ENCODE peak calls at places on chromosomes 4 and X, in six cellular contexts. Q, O, X, H, T and A are unnamed samples.
A peak's percentile ranks its signal among the peaks of the same experiment; 100 is the strongest.

GRCh38 chrX:39759526-39760224 is 338.1 kb downstream of the BCOR start:
- DNase-seq in H (peak; percentile 75), O (no peak), Q (peak; percentile 78), X (peak; percentile 69), T (peak; percentile 68), A (no peak)

GRCh38 chr4:44210750-44211149 is 237.9 kb downstream of the KCTD8 start:
- DNase-seq in O (no peak), Q (no peak), H (no peak), T (no peak), X (no peak), A (no peak)

GRCh38 chrX:53435997-53436396 is 1.8 kb upstream of the HSD17B10 start:
- DNase-seq in H (no peak), X (peak; percentile 74), Q (peak; percentile 67), O (peak; percentile 75), T (peak; percentile 72), A (peak; percentile 86)

GRCh38 chrX:96987228-96987627 is 103.5 kb downstream of the RPA4 start:
- DNase-seq in H (no peak), T (no peak), O (no peak), X (no peak), Q (peak; percentile 75), A (no peak)

GRCh38 chr4:123953556-123953955 is 557.0 kb downstream of the SPRY1 start:
- DNase-seq in X (no peak), H (no peak), O (no peak), Q (no peak), T (no peak), A (no peak)

GRCh38 chr4:8525383-8526120 is 54.6 kb upstream of the GPR78 start:
- DNase-seq in T (no peak), Q (peak; percentile 28), X (peak; percentile 43), O (no peak), H (peak; percentile 71), A (peak; percentile 62)

GRCh38 chrX:107684956-107685385 is 56.7 kb downstream of the PRPS1 start:
- DNase-seq in H (no peak), T (peak; percentile 89), X (peak; percentile 90), Q (no peak), O (no peak), A (peak; percentile 85)

GRCh38 chr4:105708376-105709080 is at the start of the genes GSTCD and INTS12:
- DNase-seq in Q (peak; percentile 93), O (peak; percentile 85), T (peak; percentile 97), H (peak; percentile 96), X (peak; percentile 95), A (peak; percentile 96)

GRCh38 chr4:128519163-128519810 is 231.7 kb upstream of the PGRMC2 start:
- DNase-seq in Q (peak; percentile 23), H (peak; percentile 76), O (no peak), T (peak; percentile 15), X (no peak), A (no peak)

GRCh38 chr4:26330186-26330787 is 9.5 kb downstream of the RBPJ start:
- DNase-seq in H (no peak), T (no peak), X (no peak), O (peak; percentile 61), Q (peak; percentile 68), A (no peak)

GRCh38 chr4:89222171-89222570 is 85.4 kb downstream of the GPRIN3 start:
- DNase-seq in X (no peak), Q (no peak), T (no peak), H (no peak), O (no peak), A (no peak)

GRCh38 chr4:183082053-183082452 is 17.0 kb upstream of the WWC2 start:
- DNase-seq in T (no peak), H (no peak), Q (no peak), O (no peak), X (no peak), A (no peak)

GRCh38 chrX:154829926-154830442 is 4.5 kb downstream of the SMIM9 start:
- DNase-seq in T (no peak), X (no peak), O (no peak), Q (no peak), H (no peak), A (no peak)

GRCh38 chr4:173420324-173420752 is 21.4 kb upstream of the SCRG1 start:
- DNase-seq in T (no peak), O (peak; percentile 30), X (no peak), H (no peak), Q (peak; percentile 28), A (no peak)

GRCh38 chr4:28226962-28227361 is 1366.3 kb downstream of the STIM2 start:
- DNase-seq in H (no peak), X (no peak), T (no peak), Q (no peak), O (no peak), A (no peak)

GRCh38 chr4:158566860-158567259 is 45.2 kb downstream of the RXFP1 start:
- DNase-seq in Q (no peak), O (no peak), H (no peak), X (no peak), T (no peak), A (no peak)

GRCh38 chr4:175309041-175309440 is 390.9 kb downstream of the ADAM29 start:
- DNase-seq in X (no peak), T (no peak), O (no peak), Q (peak; percentile 19), H (no peak), A (no peak)

GRCh38 chrX:13188731-13189309 is 131.0 kb downstream of the ATXN3L start:
- DNase-seq in O (no peak), H (no peak), T (no peak), X (no peak), Q (no peak), A (no peak)

GRCh38 chrX:152892999-152893605 is 4.8 kb upstream of the ZNF185 start:
- DNase-seq in X (peak; percentile 41), O (no peak), H (peak; percentile 53), T (no peak), Q (no peak), A (peak; percentile 61)

GRCh38 chrX:136303041-136303440 is 2.3 kb downstream of the ADGRG4 start:
- DNase-seq in H (no peak), T (no peak), Q (no peak), X (no peak), O (no peak), A (no peak)

GRCh38 chrX:22128961-22129360 is 96.8 kb downstream of the PHEX start:
- DNase-seq in T (no peak), Q (no peak), O (no peak), H (no peak), X (no peak), A (no peak)

GRCh38 chrX:15233416-15234015 is 36.4 kb downstream of the ASB9 start:
- DNase-seq in O (no peak), T (no peak), Q (no peak), X (no peak), H (no peak), A (no peak)

GRCh38 chrX:110317079-110317819 is 636 bp downstream of the AMMECR1 start:
- DNase-seq in X (peak; percentile 63), Q (no peak), O (peak; percentile 27), H (peak; percentile 78), T (peak; percentile 20), A (peak; percentile 89)

GRCh38 chr4:42644897-42645296 is 12.0 kb downstream of the ATP8A1 start:
- DNase-seq in O (no peak), Q (no peak), H (no peak), X (no peak), T (no peak), A (no peak)

GRCh38 chr4:42641696-42642095 is 15.2 kb downstream of the ATP8A1 start:
- DNase-seq in O (no peak), T (no peak), Q (no peak), X (no peak), H (no peak), A (no peak)

GRCh38 chr4:42642136-42642797 is 14.6 kb downstream of the ATP8A1 start:
- DNase-seq in O (no peak), H (no peak), T (no peak), Q (no peak), X (no peak), A (no peak)

GRCh38 chr4:42646013-42646784 is 10.7 kb downstream of the ATP8A1 start:
- DNase-seq in O (no peak), X (no peak), T (no peak), H (no peak), Q (no peak), A (no peak)

DNA sequence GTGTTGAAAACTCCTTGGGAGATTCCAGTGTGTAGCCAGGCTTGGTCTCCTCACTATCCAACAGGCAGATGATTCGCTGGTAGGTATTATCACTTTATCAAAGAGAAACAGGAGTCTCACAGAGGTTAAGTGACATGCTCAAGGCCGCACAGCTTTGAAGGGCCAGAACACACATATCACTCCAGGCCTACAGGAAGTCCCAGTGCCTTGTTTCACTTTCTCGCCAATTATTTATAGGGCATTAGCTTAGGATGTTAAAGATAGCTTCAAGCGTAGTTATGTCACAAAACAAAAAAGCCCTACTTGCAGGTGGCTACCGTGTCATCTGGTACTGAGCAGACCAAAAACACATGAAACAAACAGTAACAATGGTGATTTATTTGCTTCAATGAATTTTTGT is 13.2 kb downstream of the ATP8A1 start:
- DNase-seq in X (no peak), H (no peak), O (no peak), T (no peak), Q (no peak), A (no peak)
- H3K4me1 ChIP-seq in X (no peaks in the 10 kb centered on the region), H (no peaks in the 10 kb centered on the region), O (peaks cover 52% of the 10 kb centered on the region), T (peaks cover 4% of the 10 kb centered on the region), Q (no peaks in the 10 kb centered on the region), A (peaks cover 64% of the 10 kb centered on the region)

GRCh38 chr4:151728679-151729078 is 32.1 kb downstream of the GATB start:
- DNase-seq in Q (no peak), X (no peak), H (no peak), T (no peak), O (no peak), A (no peak)
- H3K27ac ChIP-seq in Q (no peak overlapping the region), X (no peak overlapping the region), H (no peak overlapping the region), T (no peak overlapping the region), O (no peak overlapping the region), A (no peak overlapping the region)

GRCh38 chrX:9535101-9535500 is 70.2 kb downstream of the TBL1X start:
- DNase-seq in Q (peak; percentile 35), O (no peak), T (no peak), H (no peak), X (no peak), A (no peak)

GRCh38 chrX:9533611-9534010 is 68.8 kb downstream of the TBL1X start:
- DNase-seq in T (no peak), X (no peak), Q (no peak), H (no peak), O (no peak), A (no peak)

GRCh38 chrX:9534686-9535085 is 69.8 kb downstream of the TBL1X start:
- DNase-seq in O (no peak), T (no peak), H (no peak), X (no peak), Q (peak; percentile 19), A (no peak)

GRCh38 chrX:9530848-9531274 is 66.0 kb downstream of the TBL1X start:
- DNase-seq in T (peak; percentile 75), Q (peak; percentile 88), X (peak; percentile 78), H (peak; percentile 80), O (peak; percentile 61), A (peak; percentile 90)

GRCh38 chrX:9532349-9532748 is 67.5 kb downstream of the TBL1X start:
- DNase-seq in Q (peak; percentile 23), X (peak; percentile 77), T (peak; percentile 30), H (no peak), O (no peak), A (no peak)
- H3K4me1 ChIP-seq in Q (peaks cover 21% of the 10 kb centered on the region), X (peaks cover 9% of the 10 kb centered on the region), T (peaks cover 6% of the 10 kb centered on the region), H (no peaks in the 10 kb centered on the region), O (peaks cover 26% of the 10 kb centered on the region), A (no peaks in the 10 kb centered on the region)

DNA sequence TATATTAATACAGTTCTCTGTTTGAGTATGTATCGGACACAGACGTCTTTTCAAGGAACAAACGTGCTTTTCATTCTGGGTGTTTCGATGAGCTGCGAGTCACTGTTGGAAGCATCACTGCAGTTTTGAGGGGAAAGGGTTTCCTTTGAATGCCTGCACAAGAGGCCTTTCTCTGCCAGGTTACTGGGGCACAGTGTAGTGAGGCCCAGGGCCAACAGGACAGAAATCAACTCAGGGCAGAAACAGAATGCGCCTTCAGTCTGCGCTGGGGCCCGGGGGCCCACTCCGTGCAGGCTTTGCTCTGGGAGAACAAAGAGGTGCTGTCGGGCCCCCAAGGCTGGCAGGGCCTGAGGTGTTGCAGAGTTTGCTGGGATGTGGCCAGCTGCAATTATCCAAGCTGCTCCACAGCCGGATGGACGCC is 2.3 kb upstream of the PPP2R3B start:
- DNase-seq in T (no peak), O (no peak), X (peak; percentile 78), Q (no peak), H (no peak), A (peak; percentile 78)
- H3K27ac ChIP-seq in T (no peak overlapping the region), O (no peak overlapping the region), X (no peak overlapping the region), Q (no peak overlapping the region), H (no peak overlapping the region), A (no peak overlapping the region)